ENCODE peak calls at places on chromosomes 11 and 22, in seven cellular contexts. M is kidney epithelial cell, X is IMR-90, W is lower lobe of right lung, E is kidney, Q is uterus, Y is cardiac fibroblast. K is an unnamed sample.

GRCh38 chr22:21623402-21623970 is 6.3 kb downstream of the YDJC start:
- DNase-seq in M (no peak), X (no peak), W (no peak), E (no peak), Q (no peak), Y (no peak), K (no peak)

GRCh38 chr11:61163714-61164609 is 2.7 kb upstream of the VPS37C start:
- DNase-seq in M (no peak), X (no peak), W (peak; percentile 60), E (no peak), Q (no peak), Y (no peak), K (no peak)

GRCh38 chr11:31810779-31811647 is at the start of gene PAX6:
- DNase-seq in M (no peak), X (peak; percentile 19), W (peak; percentile 68), E (peak; percentile 73), Q (no peak), Y (peak; percentile 32), K (peak; percentile 99)

GRCh38 chr11:131889760-131890620 is 519.6 kb downstream of the NTM start:
- DNase-seq in M (no peak), X (peak; percentile 59), W (no peak), E (no peak), Q (no peak), Y (no peak), K (no peak)

GRCh38 chr11:67267188-67268035 is 1.1 kb downstream of the GRK2 start:
- DNase-seq in M (no peak), X (no peak), W (peak; percentile 67), E (peak; percentile 84), Q (peak; percentile 39), Y (no peak), K (no peak)

GRCh38 chr22:48753752-48754517 is 1073.7 kb downstream of the BRD1 start:
- DNase-seq in M (no peak), X (no peak), W (no peak), E (no peak), Q (no peak), Y (no peak), K (no peak)

GRCh38 chr11:127902405-127902804 is 685.0 kb downstream of the ETS1 start:
- DNase-seq in M (no peak), X (no peak), W (no peak), E (no peak), Q (no peak), Y (no peak), K (no peak)

GRCh38 chr11:96259053-96259837 is 83.8 kb downstream of the MAML2 start:
- DNase-seq in M (peak; percentile 84), X (peak; percentile 86), W (no peak), E (no peak), Q (no peak), Y (peak; percentile 85), K (no peak)

GRCh38 chr11:44110231-44110679 is 14.8 kb downstream of the EXT2 start:
- DNase-seq in M (no peak), X (peak; percentile 40), W (no peak), E (no peak), Q (peak; percentile 58), Y (peak; percentile 64), K (no peak)

GRCh38 chr11:92702037-92702436 is 267.4 kb upstream of the MTNR1B start:
- DNase-seq in M (no peak), X (peak; percentile 3), W (no peak), E (no peak), Q (no peak), Y (peak; percentile 17), K (no peak)

GRCh38 chr11:66265531-66266377 is 2.7 kb upstream of the RAB1B start:
- DNase-seq in M (no peak), X (no peak), W (no peak), E (peak; percentile 81), Q (no peak), Y (no peak), K (no peak)

GRCh38 chr22:24070553-24070952 is 59.4 kb downstream of the CABIN1 start:
- DNase-seq in M (no peak), X (no peak), W (no peak), E (no peak), Q (no peak), Y (no peak), K (no peak)

GRCh38 chr11:117822031-117822521 is 2.5 kb downstream of the FXYD2 start:
- DNase-seq in M (no peak), X (no peak), W (no peak), E (peak; percentile 90), Q (no peak), Y (no peak), K (no peak)

GRCh38 chr22:37905534-37906363 is at the start of gene MICALL1:
- DNase-seq in M (no peak), X (peak; percentile 67), W (peak; percentile 84), E (peak; percentile 90), Q (peak; percentile 73), Y (peak; percentile 70), K (no peak)

GRCh38 chr11:27347361-27347760 is 15.7 kb downstream of the CCDC34 start:
- DNase-seq in M (no peak), X (no peak), W (no peak), E (no peak), Q (no peak), Y (no peak), K (no peak)

GRCh38 chr11:71223081-71223405 is 29.3 kb downstream of the SHANK2 start:
- DNase-seq in M (no peak), X (no peak), W (peak; percentile 35), E (no peak), Q (no peak), Y (no peak), K (no peak)

GRCh38 chr11:18720811-18721575 is 5.0 kb downstream of the IGSF22 start:
- DNase-seq in M (no peak), X (peak; percentile 43), W (peak; percentile 84), E (peak; percentile 94), Q (peak; percentile 89), Y (peak; percentile 43), K (no peak)

GRCh38 chr11:77130763-77131513 is 2.9 kb downstream of the MYO7A start:
- DNase-seq in M (no peak), X (peak; percentile 27), W (no peak), E (peak; percentile 84), Q (no peak), Y (no peak), K (peak; percentile 87)

GRCh38 chr11:68488623-68489022 is 28.1 kb downstream of the PPP6R3 start:
- DNase-seq in M (no peak), X (no peak), W (no peak), E (no peak), Q (no peak), Y (no peak), K (no peak)

GRCh38 chr22:39629851-39630250 is 59.3 kb downstream of the CACNA1I start:
- DNase-seq in M (no peak), X (no peak), W (no peak), E (no peak), Q (no peak), Y (no peak), K (no peak)

GRCh38 chr22:45684169-45684568 is 12.5 kb downstream of the ATXN10 start:
- DNase-seq in M (no peak), X (peak; percentile 46), W (no peak), E (no peak), Q (no peak), Y (peak; percentile 57), K (no peak)

GRCh38 chr22:43859176-43859575 is 3.1 kb downstream of the SULT4A1 start:
- DNase-seq in M (no peak), X (no peak), W (no peak), E (peak; percentile 14), Q (no peak), Y (no peak), K (no peak)

GRCh38 chr11:111455291-111456085 is 56.7 kb downstream of the BTG4 start:
- DNase-seq in M (no peak), X (no peak), W (no peak), E (no peak), Q (no peak), Y (no peak), K (no peak)

GRCh38 chr11:111456859-111457730 is 55.1 kb downstream of the BTG4 start:
- DNase-seq in M (no peak), X (no peak), W (no peak), E (no peak), Q (no peak), Y (no peak), K (no peak)

GRCh38 chr11:111452817-111453607 is 59.2 kb downstream of the BTG4 start:
- DNase-seq in M (no peak), X (no peak), W (no peak), E (no peak), Q (no peak), Y (no peak), K (no peak)

GRCh38 chr11:111456086-111456858 is 55.9 kb downstream of the BTG4 start:
- DNase-seq in M (no peak), X (no peak), W (no peak), E (no peak), Q (no peak), Y (no peak), K (no peak)

GRCh38 chr11:111454561-111455192 is 57.5 kb downstream of the BTG4 start:
- DNase-seq in M (no peak), X (peak; percentile 73), W (no peak), E (no peak), Q (no peak), Y (peak; percentile 64), K (no peak)
- TF ChIP-seq CTCF in M (peak; percentile 64), X (peak; percentile 56), W (peak; percentile 35), E (peak; percentile 21), Q (no peak), Y (peak; percentile 30), K (peak; percentile 56)

GRCh38 chr11:109945626-109946321 is 147.4 kb upstream of the ZC3H12C start:
- DNase-seq in M (no peak), X (no peak), W (no peak), E (no peak), Q (no peak), Y (no peak), K (no peak)
- H3K4me3 ChIP-seq in M (no peak overlapping the region), X (no peak overlapping the region), W (peak overlapping the region; percentile 32), E (peak overlapping the region; percentile 57), Q (peak overlapping the region; percentile 17), Y (no peak overlapping the region), K (no peak overlapping the region)

DNA sequence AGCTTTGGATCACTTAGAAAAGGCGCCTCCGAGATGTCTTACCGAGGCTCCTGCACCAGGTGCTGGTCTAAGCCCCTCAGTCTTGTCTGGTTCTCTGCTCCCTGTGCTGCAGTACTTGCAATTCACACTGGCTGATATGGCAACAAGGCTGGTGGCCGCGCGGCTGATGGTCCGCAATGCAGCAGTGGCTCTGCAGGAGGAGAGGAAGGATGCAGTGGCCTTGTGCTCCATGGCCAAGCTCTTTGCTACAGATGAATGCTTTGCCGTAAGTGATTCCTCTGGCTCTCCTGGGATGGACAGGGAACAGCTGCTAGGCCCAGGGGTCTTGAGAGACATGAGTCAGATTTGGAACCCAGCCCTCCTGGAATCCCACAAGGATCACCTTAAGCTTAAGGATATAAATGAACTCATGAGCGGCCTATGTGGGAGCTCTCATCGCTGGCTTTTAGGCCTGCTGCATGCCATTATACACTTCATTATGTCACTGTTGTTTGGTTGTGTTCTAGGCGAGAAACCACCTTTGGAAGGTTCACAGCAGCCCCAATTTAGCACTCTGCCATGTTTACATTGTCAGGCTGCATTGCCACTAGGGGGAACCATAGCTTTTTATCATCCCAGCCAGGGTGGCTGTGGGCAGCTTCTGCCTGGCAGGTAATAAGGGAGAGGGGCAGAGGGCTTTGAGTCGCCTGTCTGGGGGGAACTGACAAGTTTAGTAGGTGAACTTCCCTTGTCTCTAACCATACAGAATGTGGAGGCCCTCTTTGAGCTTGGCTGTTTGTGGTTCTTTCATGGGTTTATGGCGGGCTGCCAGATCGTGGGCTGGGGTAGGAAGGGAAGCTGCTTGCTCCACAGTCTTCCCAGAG is 8.5 kb downstream of the ACAD8 start:
- DNase-seq in M (no peak), X (no peak), W (no peak), E (no peak), Q (no peak), Y (peak; percentile 35), K (no peak)
- TF ChIP-seq CTCF in M (peak; percentile 59), X (peak; percentile 46), W (peak; percentile 50), E (peak; percentile 21), Q (peak; percentile 6), Y (peak; percentile 60), K (peak; percentile 75)

GRCh38 chr11:3153291-3153861 is 11.7 kb downstream of the OSBPL5 start:
- DNase-seq in M (no peak), X (peak; percentile 97), W (peak; percentile 49), E (peak; percentile 87), Q (peak; percentile 67), Y (peak; percentile 80), K (no peak)
- H3K4me3 ChIP-seq in M (no peak overlapping the region), X (no peak overlapping the region), W (no peak overlapping the region), E (no peak overlapping the region), Q (no peak overlapping the region), Y (no peak overlapping the region), K (no peak overlapping the region)